ENCODE peak calls at places on chromosomes 13 and 19, in four cellular contexts. M is pancreas, V is body of pancreas, P is heart right ventricle. L is an unnamed sample.

GRCh38 chr13:74305876-74306275 is 171.7 kb upstream of the KLF12 start:
- DNase-seq in M (no peak), P (no peak), V (no peak), L (no peak)

GRCh38 chr13:97395437-97396136 is 38.4 kb upstream of the RAP2A start:
- DNase-seq in P (no peak), V (no peak), M (no peak), L (no peak)

GRCh38 chr19:6241680-6242079 is 38.1 kb downstream of the MLLT1 start:
- DNase-seq in M (no peak), P (no peak), V (no peak), L (no peak)

GRCh38 chr13:110137677-110138008 is 169.3 kb downstream of the COL4A1 start:
- DNase-seq in P (peak), V (peak), M (no peak), L (no peak)

GRCh38 chr19:11887618-11888531 is at the start of gene ZNF69:
- DNase-seq in P (peak), V (peak), M (peak), L (peak)

GRCh38 chr13:20721454-20722357 is 18.2 kb downstream of the IL17D start:
- DNase-seq in P (peak), V (peak), M (peak), L (no peak)

GRCh38 chr13:104357672-104358314 is 1291.6 kb upstream of the SLC10A2 start:
- DNase-seq in V (no peak), M (no peak), P (no peak), L (no peak)

GRCh38 chr13:106649495-106649894 is 81.6 kb upstream of the ARGLU1 start:
- DNase-seq in M (no peak), P (no peak), V (no peak), L (no peak)

GRCh38 chr13:31276386-31276785 is 76.6 kb downstream of the B3GLCT start:
- DNase-seq in V (no peak), M (no peak), P (no peak), L (no peak)

GRCh38 chr19:43668406-43669158 is 1.4 kb downstream of the PLAUR start:
- DNase-seq in M (peak), V (peak), P (peak), L (peak)

GRCh38 chr13:114177245-114178010 is 1.6 kb upstream of the CFAP97D2 start:
- DNase-seq in V (no peak), P (no peak), M (no peak), L (no peak)

GRCh38 chr13:73251866-73252265 is 193.1 kb downstream of the KLF5 start:
- DNase-seq in P (no peak), V (no peak), M (no peak), L (no peak)

GRCh38 chr19:41784337-41785239 is 11.8 kb upstream of the CEACAM3 start:
- DNase-seq in M (no peak), V (no peak), P (no peak), L (no peak)

GRCh38 chr13:79432086-79432485 is 26.0 kb upstream of the RBM26 start:
- DNase-seq in P (no peak), V (no peak), M (no peak), L (no peak)

GRCh38 chr13:112880976-112881540 is 88.0 kb upstream of the MCF2L start:
- DNase-seq in M (peak), V (no peak), P (no peak), L (no peak)

GRCh38 chr19:18232540-18233223 is 6.4 kb upstream of the PDE4C start:
- DNase-seq in M (no peak), V (no peak), P (no peak), L (no peak)

GRCh38 chr19:51721905-51722304 is 1.9 kb downstream of the HAS1 start:
- DNase-seq in V (no peak), M (no peak), P (no peak), L (no peak)

GRCh38 chr13:23956106-23956505 is 58.8 kb upstream of the C1QTNF9B start:
- DNase-seq in V (no peak), M (no peak), P (no peak), L (no peak)

GRCh38 chr13:90933097-90933826 is 414.2 kb upstream of the MIR17HG start:
- DNase-seq in P (no peak), V (no peak), M (no peak), L (no peak)

GRCh38 chr19:49590971-49591730 is at the start of gene PRR12:
- DNase-seq in M (peak), V (peak), P (peak), L (no peak)

GRCh38 chr19:57682226-57682766 is 519 bp downstream of the ZNF551 start:
- DNase-seq in P (no peak), V (no peak), M (no peak), L (no peak)

GRCh38 chr13:102650444-102650843 is 44.4 kb downstream of the METTL21C start:
- DNase-seq in P (no peak), V (no peak), M (no peak), L (no peak)

GRCh38 chr13:51814825-51815650 is 11.1 kb upstream of the DHRS12 start:
- DNase-seq in P (peak), V (peak), M (peak), L (no peak)

GRCh38 chr19:3984908-3985642 is at the start of gene EEF2:
- DNase-seq in P (peak), M (peak), V (peak), L (peak)

GRCh38 chr19:3985643-3986259 is 488 bp upstream of the EEF2 start:
- DNase-seq in P (no peak), M (no peak), V (no peak), L (no peak)

GRCh38 chr19:3983542-3983914 is 1.7 kb downstream of the EEF2 start:
- DNase-seq in V (no peak), P (no peak), M (no peak), L (no peak)

GRCh38 chr19:3983936-3984583 is 1.2 kb downstream of the EEF2 start:
- DNase-seq in V (peak), M (peak), P (no peak), L (no peak)

GRCh38 chr19:3984584-3984907 is 717 bp downstream of the EEF2 start:
- DNase-seq in V (peak), M (no peak), P (no peak), L (no peak)
- H3K4me3 ChIP-seq in V (peak), M (peak), P (peak), L (peak)

GRCh38 chr13:44156294-44156658 is 217.3 kb upstream of the SERP2 start:
- DNase-seq in M (no peak), P (no peak), V (no peak), L (no peak)
- H3K27ac ChIP-seq in M (no peak), P (peak), V (peak), L (peak)

DNA sequence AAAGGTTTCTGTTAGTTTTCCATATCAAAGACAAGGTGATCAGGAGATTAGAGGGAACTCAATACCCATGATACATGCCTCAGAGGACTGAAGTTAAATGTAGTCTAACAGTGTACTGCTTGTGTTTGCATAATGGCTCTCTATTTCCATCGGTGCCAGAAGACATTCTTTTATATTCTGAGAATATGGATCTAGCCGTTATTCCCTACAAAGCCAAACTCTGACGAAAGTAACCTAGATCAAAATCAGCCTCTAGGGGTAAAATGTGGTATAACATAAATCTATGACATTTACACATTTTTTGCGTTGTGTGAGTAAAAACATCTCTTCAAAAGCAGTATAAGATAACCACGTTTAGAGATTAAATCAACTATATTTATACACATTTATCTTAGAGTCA is 2232.7 kb downstream of the PCDH9 start:
- DNase-seq in M (no peak), P (no peak), V (no peak), L (no peak)
- TF ChIP-seq CTCF in M (no peak), P (no peak), V (no peak), L (no peak)

DNA sequence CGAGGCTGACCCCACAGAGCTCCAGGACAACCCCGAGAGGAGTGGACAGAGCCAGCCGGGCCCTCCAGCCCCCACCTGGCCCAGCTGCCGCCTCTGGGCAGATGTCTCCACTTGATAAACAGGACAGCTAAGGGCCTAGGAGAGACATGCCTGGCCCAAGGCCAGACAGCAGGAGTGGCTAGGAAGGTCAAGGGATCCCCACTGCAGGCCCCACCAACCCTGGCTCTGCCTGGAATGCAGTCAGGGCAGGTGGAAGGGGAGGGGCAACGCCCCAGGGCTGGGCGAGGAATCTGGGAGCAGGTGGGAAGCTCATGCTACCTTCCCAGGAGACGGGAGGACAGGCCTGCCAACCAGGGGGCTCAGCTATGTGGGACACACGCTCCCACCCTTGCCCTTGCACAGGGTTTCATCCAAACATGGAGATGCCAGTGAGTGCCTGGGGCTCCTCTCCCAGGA is 25.2 kb downstream of the SH3GL1 start:
- DNase-seq in V (peak), M (no peak), P (no peak), L (no peak)
- H3K4me3 ChIP-seq in V (no peak), M (no peak), P (no peak), L (peak)